ENCODE peak calls at places on chromosomes 1 and 21, in nine cellular contexts. M is body of pancreas, Z is MM.1S, S is transverse colon, E is GM12878, R is DND-41, Q is AG04450, C is uterus, N is tibial nerve. F is an unnamed sample.

GRCh38 chr1:184050631-184051030 is 899 bp upstream of the TSEN15 start:
- DNase-seq in M (no peak), Z (no peak), S (no peak), E (no peak), R (no peak), Q (no peak), C (no peak), N (no peak), F (no peak)

GRCh38 chr1:52506920-52507546 is 45.9 kb downstream of the TUT4 start:
- DNase-seq in M (no peak), Z (no peak), S (no peak), E (no peak), R (no peak), Q (no peak), C (no peak), N (no peak), F (no peak)

GRCh38 chr1:183308719-183309118 is 109.5 kb downstream of the NMNAT2 start:
- DNase-seq in M (no peak), Z (no peak), S (no peak), E (no peak), R (no peak), Q (no peak), C (no peak), N (no peak), F (no peak)

GRCh38 chr1:47536646-47537118 is 98.8 kb downstream of the FOXD2 start:
- DNase-seq in M (no peak), Z (no peak), S (peak; percentile 54), E (no peak), R (no peak), Q (no peak), C (no peak), N (no peak), F (no peak)

GRCh38 chr1:185541861-185542260 is 192.3 kb upstream of the HMCN1 start:
- DNase-seq in M (no peak), Z (no peak), S (no peak), E (no peak), R (no peak), Q (peak; percentile 37), C (no peak), N (no peak), F (no peak)

GRCh38 chr1:152448095-152448494 is 34.0 kb upstream of the CRNN start:
- DNase-seq in M (no peak), Z (peak; percentile 80), S (no peak), E (no peak), R (peak; percentile 24), Q (no peak), C (no peak), N (no peak), F (no peak)

GRCh38 chr1:195202271-195202670 is 1406.0 kb downstream of the KCNT2 start:
- DNase-seq in M (no peak), Z (no peak), S (no peak), E (no peak), R (no peak), Q (peak; percentile 51), C (no peak), N (no peak), F (no peak)

GRCh38 chr1:180765156-180765555 is 133.3 kb downstream of the XPR1 start:
- DNase-seq in M (no peak), Z (no peak), S (no peak), E (no peak), R (no peak), Q (peak; percentile 38), C (no peak), N (no peak), F (no peak)

GRCh38 chr1:47624531-47624930 is 186.7 kb downstream of the FOXD2 start:
- DNase-seq in M (peak; percentile 34), Z (no peak), S (peak; percentile 52), E (no peak), R (no peak), Q (no peak), C (no peak), N (no peak), F (peak; percentile 74)

GRCh38 chr21:32921632-32922230 is 104.0 kb upstream of the OLIG2 start:
- DNase-seq in M (no peak), Z (peak; percentile 64), S (peak; percentile 40), E (no peak), R (peak; percentile 35), Q (no peak), C (no peak), N (no peak), F (peak; percentile 75)

GRCh38 chr1:228340686-228341449 is 65.8 kb downstream of the TRIM11 start:
- DNase-seq in M (peak; percentile 10), Z (no peak), S (peak; percentile 9), E (no peak), R (peak; percentile 18), Q (no peak), C (peak; percentile 13), N (peak; percentile 8), F (peak; percentile 71)

GRCh38 chr1:1941868-1942752 is 23.0 kb upstream of the TMEM52 start:
- DNase-seq in M (no peak), Z (peak; percentile 4), S (no peak), E (no peak), R (no peak), Q (no peak), C (no peak), N (no peak), F (no peak)

GRCh38 chr1:111476761-111477309 is 3.1 kb downstream of the C1orf162 start:
- DNase-seq in M (no peak), Z (peak; percentile 26), S (no peak), E (peak; percentile 59), R (peak; percentile 77), Q (no peak), C (no peak), N (no peak), F (no peak)

GRCh38 chr1:15186846-15187151 is 33.3 kb downstream of the TMEM51 start:
- DNase-seq in M (no peak), Z (no peak), S (no peak), E (no peak), R (no peak), Q (no peak), C (no peak), N (no peak), F (no peak)

GRCh38 chr1:58095183-58095582 is 451.3 kb downstream of the OMA1 start:
- DNase-seq in M (no peak), Z (no peak), S (no peak), E (no peak), R (no peak), Q (no peak), C (no peak), N (no peak), F (peak; percentile 48)

GRCh38 chr1:235867903-235868469 is 1.3 kb upstream of the LYST start:
- DNase-seq in M (no peak), Z (peak; percentile 48), S (no peak), E (no peak), R (peak; percentile 20), Q (no peak), C (no peak), N (no peak), F (peak; percentile 69)

GRCh38 chr1:56526571-56527174 is 52.7 kb downstream of the PLPP3 start:
- DNase-seq in M (no peak), Z (peak; percentile 79), S (peak; percentile 21), E (peak; percentile 74), R (peak; percentile 29), Q (no peak), C (no peak), N (no peak), F (peak; percentile 91)

GRCh38 chr1:203038217-203038741 is 12.0 kb downstream of the PPFIA4 start:
- DNase-seq in M (peak; percentile 65), Z (peak; percentile 88), S (peak; percentile 18), E (no peak), R (no peak), Q (peak; percentile 24), C (peak; percentile 64), N (no peak), F (no peak)

GRCh38 chr21:16979574-16979973 is 533.3 kb upstream of the CXADR start:
- DNase-seq in M (no peak), Z (peak; percentile 2), S (no peak), E (no peak), R (no peak), Q (no peak), C (no peak), N (no peak), F (no peak)

GRCh38 chr1:234608026-234608719 is 1.8 kb downstream of the IRF2BP2 start:
- DNase-seq in M (peak; percentile 88), Z (peak; percentile 92), S (peak; percentile 84), E (peak; percentile 94), R (peak; percentile 82), Q (no peak), C (peak; percentile 73), N (peak; percentile 60), F (peak; percentile 71)

GRCh38 chr1:2451744-2452582 is 24.1 kb upstream of the PLCH2 start:
- DNase-seq in M (no peak), Z (no peak), S (no peak), E (no peak), R (no peak), Q (peak; percentile 48), C (no peak), N (no peak), F (no peak)

GRCh38 chr1:223713546-223714420 is 1.4 kb downstream of the CAPN2 start:
- DNase-seq in M (no peak), Z (no peak), S (peak; percentile 52), E (no peak), R (no peak), Q (no peak), C (no peak), N (no peak), F (no peak)
- H3K27me3 ChIP-seq in M (no peaks in the 10 kb centered on the region), Z (no peaks in the 10 kb centered on the region), S (no peaks in the 10 kb centered on the region), E (no peaks in the 10 kb centered on the region), R (peaks cover 15% of the 10 kb centered on the region), Q (no peaks in the 10 kb centered on the region), C (no peaks in the 10 kb centered on the region), N (no peaks in the 10 kb centered on the region), F (no peaks in the 10 kb centered on the region)

GRCh38 chr1:92583821-92584760 is 97.4 kb upstream of the GFI1 start:
- DNase-seq in M (no peak), Z (no peak), S (no peak), E (peak; percentile 47), R (no peak), Q (peak; percentile 11), C (no peak), N (no peak), F (no peak)
- H3K4me3 ChIP-seq in M (no peak overlapping the region), Z (no peak overlapping the region), S (no peak overlapping the region), E (no peak overlapping the region), R (peak overlapping the region; percentile 26), Q (no peak overlapping the region), C (no peak overlapping the region), N (no peak overlapping the region), F (no peak overlapping the region)

DNA sequence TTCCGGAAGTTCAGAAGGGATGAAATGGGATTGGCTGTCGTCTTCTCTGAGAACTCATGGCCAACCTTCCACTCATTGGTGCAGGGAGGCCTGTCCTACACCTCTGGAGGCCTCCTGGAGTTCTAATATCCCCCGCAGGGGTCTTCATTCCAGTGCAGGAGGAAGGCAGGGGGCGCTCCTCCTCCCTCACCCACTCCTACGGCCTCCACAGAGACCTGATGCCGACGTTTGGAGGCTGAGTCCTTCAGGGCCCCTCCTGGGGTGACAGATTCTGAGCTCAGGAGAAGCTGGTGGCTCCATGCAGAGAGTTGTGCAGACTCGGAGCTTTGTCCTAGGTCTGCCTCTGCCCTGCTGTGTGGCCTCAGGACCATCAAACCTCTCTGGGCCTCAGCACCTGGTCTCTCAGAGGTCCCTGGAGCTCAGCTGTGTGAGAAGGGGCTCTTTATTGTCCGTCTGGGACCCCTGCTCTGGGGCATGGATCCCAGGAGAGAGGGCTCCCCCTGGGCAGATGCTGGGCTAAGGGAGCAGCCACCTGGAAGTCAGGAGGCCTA is 102.3 kb upstream of the WNT4 start:
- DNase-seq in M (no peak), Z (no peak), S (no peak), E (no peak), R (no peak), Q (no peak), C (no peak), N (no peak), F (no peak)
- H3K27me3 ChIP-seq in M (no peaks in the 10 kb centered on the region), Z (peaks cover 96% of the 10 kb centered on the region), S (no peaks in the 10 kb centered on the region), E (peaks cover 5% of the 10 kb centered on the region), R (peaks cover 14% of the 10 kb centered on the region), Q (peaks cover 51% of the 10 kb centered on the region), C (no peaks in the 10 kb centered on the region), N (peaks cover 16% of the 10 kb centered on the region), F (no peaks in the 10 kb centered on the region)

GRCh38 chr1:175919001-175919400 is 175.6 kb upstream of the TNR start:
- DNase-seq in M (no peak), Z (no peak), S (no peak), E (no peak), R (no peak), Q (no peak), C (no peak), N (no peak), F (no peak)
- H3K4me3 ChIP-seq in M (no peak overlapping the region), Z (no peak overlapping the region), S (no peak overlapping the region), E (no peak overlapping the region), R (no peak overlapping the region), Q (no peak overlapping the region), C (no peak overlapping the region), N (no peak overlapping the region), F (no peak overlapping the region)